ENCODE peak calls at places on chromosome 18, in ten cellular contexts. A is prostate gland, S is ovary, X is heart left ventricle, M is breast epithelium, W is gastrocnemius medialis, D is transverse colon, T is IMR-90, V is tibial nerve, U is esophagus squamous epithelium. N is an unnamed sample. For H3K27me3, the result is how much of the 10 kb centered on the place peaks cover.

GRCh38 chr18:50182516-50182915 is 12.4 kb downstream of the MYO5B start:
- DNase-seq in A (no peak), S (no peak), X (no peak), M (no peak), W (no peak), D (no peak), T (no peak), V (no peak), U (no peak), N (no peak)

GRCh38 chr18:21450503-21450902 is 150.0 kb downstream of the ESCO1 start:
- DNase-seq in A (no peak), S (no peak), X (no peak), M (no peak), W (peak), D (no peak), T (no peak), V (no peak), U (no peak), N (no peak)

GRCh38 chr18:3037423-3037915 is 24.5 kb upstream of the LPIN2 start:
- DNase-seq in A (peak), S (no peak), X (no peak), M (no peak), W (peak), D (peak), T (peak), V (no peak), U (no peak), N (no peak)

GRCh38 chr18:49447810-49448745 is 12.4 kb downstream of the DYM start:
- DNase-seq in A (peak), S (no peak), X (peak), M (no peak), W (peak), D (peak), T (peak), V (no peak), U (no peak), N (no peak)

GRCh38 chr18:36593641-36594040 is 235.2 kb downstream of the TPGS2 start:
- DNase-seq in A (no peak), S (no peak), X (no peak), M (no peak), W (no peak), D (no peak), T (no peak), V (no peak), U (no peak), N (no peak)

GRCh38 chr18:31329787-31330438 is 12.0 kb downstream of the DSG1 start:
- DNase-seq in A (no peak), S (no peak), X (no peak), M (no peak), W (no peak), D (no peak), T (no peak), V (no peak), U (no peak), N (no peak)

GRCh38 chr18:2236232-2236631 is 335.1 kb downstream of the METTL4 start:
- DNase-seq in A (no peak), S (no peak), X (no peak), M (no peak), W (no peak), D (no peak), T (no peak), V (no peak), U (no peak), N (no peak)

GRCh38 chr18:46623541-46623940 is 33.5 kb downstream of the LOXHD1 start:
- DNase-seq in A (no peak), S (peak), X (no peak), M (no peak), W (no peak), D (no peak), T (no peak), V (no peak), U (no peak), N (no peak)

GRCh38 chr18:55001625-55002024 is 42.4 kb upstream of the CCDC68 start:
- DNase-seq in A (peak), S (no peak), X (no peak), M (no peak), W (no peak), D (no peak), T (no peak), V (no peak), U (no peak), N (no peak)

GRCh38 chr18:42922363-42922762 is 193.1 kb downstream of the RIT2 start:
- DNase-seq in A (no peak), S (no peak), X (no peak), M (no peak), W (no peak), D (no peak), T (no peak), V (no peak), U (no peak), N (no peak)

GRCh38 chr18:70188113-70188512 is 17.4 kb downstream of the RTTN start:
- DNase-seq in A (no peak), S (no peak), X (no peak), M (no peak), W (no peak), D (no peak), T (peak), V (no peak), U (no peak), N (no peak)

GRCh38 chr18:26074256-26074655 is 16.2 kb downstream of the SS18 start:
- DNase-seq in A (no peak), S (no peak), X (no peak), M (no peak), W (no peak), D (no peak), T (no peak), V (no peak), U (no peak), N (no peak)

GRCh38 chr18:33820517-33821368 is 242.7 kb downstream of the ASXL3 start:
- DNase-seq in A (no peak), S (no peak), X (no peak), M (no peak), W (no peak), D (no peak), T (no peak), V (no peak), U (no peak), N (no peak)

GRCh38 chr18:44458777-44459176 is 221.9 kb upstream of the SETBP1 start:
- DNase-seq in A (no peak), S (no peak), X (no peak), M (no peak), W (no peak), D (no peak), T (peak), V (no peak), U (no peak), N (no peak)

GRCh38 chr18:50401888-50402287 is 27.0 kb downstream of the SKA1 start:
- DNase-seq in A (no peak), S (peak), X (peak), M (peak), W (no peak), D (peak), T (peak), V (no peak), U (no peak), N (no peak)

GRCh38 chr18:47881042-47881441 is 49.4 kb downstream of the SMAD2 start:
- DNase-seq in A (no peak), S (no peak), X (no peak), M (no peak), W (no peak), D (no peak), T (no peak), V (no peak), U (no peak), N (no peak)

GRCh38 chr18:47877892-47878291 is 52.6 kb downstream of the SMAD2 start:
- DNase-seq in A (no peak), S (no peak), X (no peak), M (no peak), W (no peak), D (no peak), T (peak), V (no peak), U (no peak), N (no peak)

GRCh38 chr18:47872426-47872825 is 58.0 kb downstream of the SMAD2 start:
- DNase-seq in A (no peak), S (no peak), X (no peak), M (no peak), W (no peak), D (no peak), T (no peak), V (no peak), U (no peak), N (no peak)

GRCh38 chr18:47873625-47874024 is 56.8 kb downstream of the SMAD2 start:
- DNase-seq in A (no peak), S (no peak), X (no peak), M (no peak), W (no peak), D (no peak), T (no peak), V (no peak), U (no peak), N (no peak)

GRCh38 chr18:47876813-47877212 is 53.6 kb downstream of the SMAD2 start:
- DNase-seq in A (no peak), S (no peak), X (no peak), M (no peak), W (no peak), D (no peak), T (no peak), V (no peak), U (no peak), N (no peak)
- TF ChIP-seq POLR2A in A (no peak), S (no peak), X (no peak), M (no peak), W (no peak), D (no peak), T (no peak), V (no peak), U (no peak), N (no peak)

GRCh38 chr18:7084080-7084765 is 33.4 kb downstream of the LAMA1 start:
- DNase-seq in A (no peak), S (no peak), X (no peak), M (no peak), W (no peak), D (no peak), T (peak), V (no peak), U (no peak), N (no peak)
- H3K27ac ChIP-seq in A (no peak), S (peak), X (no peak), M (peak), W (no peak), D (no peak), T (peak), V (peak), U (peak), N (peak)

GRCh38 chr18:11664286-11664685 is 24.8 kb upstream of the GNAL start:
- DNase-seq in A (no peak), S (no peak), X (no peak), M (no peak), W (no peak), D (no peak), T (no peak), V (no peak), U (no peak), N (no peak)

GRCh38 chr18:11665146-11665545 is 23.9 kb upstream of the GNAL start:
- DNase-seq in A (no peak), S (no peak), X (no peak), M (no peak), W (no peak), D (no peak), T (no peak), V (no peak), U (no peak), N (no peak)

GRCh38 chr18:11666831-11667230 is 22.2 kb upstream of the GNAL start:
- DNase-seq in A (no peak), S (no peak), X (no peak), M (no peak), W (no peak), D (no peak), T (no peak), V (no peak), U (no peak), N (no peak)

GRCh38 chr18:11666176-11666575 is 22.9 kb upstream of the GNAL start:
- DNase-seq in A (no peak), S (no peak), X (no peak), M (no peak), W (no peak), D (no peak), T (no peak), V (no peak), U (no peak), N (no peak)

DNA sequence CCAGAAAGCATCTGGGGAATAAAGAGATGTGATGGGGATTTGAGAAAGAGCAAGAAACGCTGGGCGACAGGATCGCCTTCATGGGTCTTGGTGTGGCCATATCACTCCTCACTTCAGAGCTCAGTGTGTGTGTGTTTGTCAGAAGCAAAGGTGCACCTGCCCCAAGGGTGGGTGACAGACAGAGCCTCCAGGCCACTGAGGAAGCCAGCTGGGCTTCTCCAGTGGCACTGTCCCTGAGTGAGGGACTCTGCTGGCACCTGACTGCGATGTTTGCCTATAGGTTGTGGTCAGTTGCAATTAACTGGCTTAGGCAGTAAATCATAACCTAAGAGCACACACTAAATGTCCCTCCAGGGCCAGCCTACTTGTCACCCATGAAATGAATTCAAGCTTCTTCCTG is 23.5 kb upstream of the GNAL start:
- DNase-seq in A (no peak), S (no peak), X (no peak), M (no peak), W (no peak), D (no peak), T (no peak), V (no peak), U (no peak), N (no peak)
- H3K27me3 ChIP-seq in A (under half), S (under half), X (under half), M (under half), W (under half), D (under half), T (under half), V (under half), U (under half), N (under half)

GRCh38 chr18:79503406-79503805 is 107.7 kb downstream of the NFATC1 start:
- DNase-seq in A (no peak), S (peak), X (no peak), M (peak), W (no peak), D (peak), T (no peak), V (no peak), U (no peak), N (peak)

GRCh38 chr18:79506191-79507075 is 110.7 kb downstream of the NFATC1 start:
- DNase-seq in A (no peak), S (peak), X (peak), M (peak), W (peak), D (peak), T (no peak), V (peak), U (no peak), N (peak)

GRCh38 chr18:79501006-79501405 is 105.3 kb downstream of the NFATC1 start:
- DNase-seq in A (no peak), S (no peak), X (no peak), M (no peak), W (no peak), D (no peak), T (no peak), V (no peak), U (no peak), N (no peak)

GRCh38 chr18:79502785-79503184 is 107.1 kb downstream of the NFATC1 start:
- DNase-seq in A (no peak), S (no peak), X (no peak), M (no peak), W (no peak), D (no peak), T (peak), V (no peak), U (no peak), N (no peak)

DNA sequence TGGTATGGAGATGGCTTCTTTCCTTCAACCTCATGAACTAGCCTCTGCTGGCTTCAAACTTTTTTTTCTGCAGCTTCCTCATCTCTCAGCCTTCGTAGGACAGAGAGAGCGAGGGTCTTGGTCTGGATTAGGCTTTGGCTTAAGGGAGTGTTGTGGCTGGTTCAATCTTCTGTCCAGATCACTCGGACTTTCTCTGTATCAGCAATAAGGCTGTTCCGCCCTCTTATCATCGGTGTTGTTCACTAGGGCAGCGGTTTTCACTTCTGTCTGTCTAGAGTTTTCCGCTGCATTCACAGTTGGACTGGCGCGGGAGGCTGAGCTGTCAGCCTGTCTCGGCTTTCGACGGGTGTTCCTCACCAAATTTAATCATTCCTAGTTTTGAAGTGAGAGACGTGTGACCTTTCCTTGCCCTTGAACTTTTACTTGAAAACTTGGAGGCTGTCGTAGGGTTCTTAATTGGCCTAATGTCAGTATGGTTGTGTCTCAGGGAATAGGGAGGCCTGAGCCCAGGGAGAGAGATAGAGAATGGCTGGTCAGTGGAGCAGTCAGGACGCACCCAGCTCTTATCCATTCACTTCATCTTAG is 108.3 kb downstream of the NFATC1 start:
- DNase-seq in A (no peak), S (peak), X (no peak), M (no peak), W (no peak), D (peak), T (no peak), V (no peak), U (no peak), N (peak)
- TF ChIP-seq POLR2A in A (no peak), S (no peak), X (no peak), M (no peak), W (no peak), D (no peak), T (no peak), V (no peak), U (no peak), N (no peak)

GRCh38 chr18:5895886-5896740 is 791 bp upstream of the TMEM200C start:
- DNase-seq in A (no peak), S (peak), X (peak), M (peak), W (no peak), D (no peak), T (peak), V (no peak), U (no peak), N (peak)
- H3K27ac ChIP-seq in A (peak), S (peak), X (no peak), M (peak), W (no peak), D (peak), T (peak), V (peak), U (peak), N (peak)

GRCh38 chr18:76522551-76522950 is 27.5 kb upstream of the ZNF516 start:
- DNase-seq in A (no peak), S (no peak), X (no peak), M (no peak), W (no peak), D (no peak), T (no peak), V (no peak), U (no peak), N (no peak)

GRCh38 chr18:76524477-76524876 is 29.4 kb upstream of the ZNF516 start:
- DNase-seq in A (no peak), S (no peak), X (no peak), M (no peak), W (no peak), D (no peak), T (no peak), V (no peak), U (no peak), N (no peak)

GRCh38 chr18:76528477-76529432 is 33.7 kb upstream of the ZNF516 start:
- DNase-seq in A (peak), S (peak), X (peak), M (no peak), W (peak), D (peak), T (peak), V (peak), U (no peak), N (no peak)

GRCh38 chr18:76522104-76522503 is 27.1 kb upstream of the ZNF516 start:
- DNase-seq in A (no peak), S (peak), X (no peak), M (no peak), W (no peak), D (no peak), T (no peak), V (no peak), U (no peak), N (no peak)

GRCh38 chr18:76524900-76525698 is 30.1 kb upstream of the ZNF516 start:
- DNase-seq in A (no peak), S (peak), X (no peak), M (no peak), W (no peak), D (peak), T (peak), V (no peak), U (no peak), N (peak)
- H3K27me3 ChIP-seq in A (under half), S (under half), X (under half), M (under half), W (under half), D (under half), T (under half), V (under half), U (under half), N (under half)

GRCh38 chr18:61658431-61658830 is 234.4 kb downstream of the RNF152 start:
- DNase-seq in A (no peak), S (no peak), X (no peak), M (no peak), W (no peak), D (no peak), T (no peak), V (no peak), U (no peak), N (no peak)

GRCh38 chr18:61657066-61657732 is 235.6 kb downstream of the RNF152 start:
- DNase-seq in A (no peak), S (no peak), X (no peak), M (no peak), W (no peak), D (no peak), T (no peak), V (no peak), U (no peak), N (no peak)

GRCh38 chr18:61653823-61654551 is 238.8 kb downstream of the RNF152 start:
- DNase-seq in A (no peak), S (no peak), X (no peak), M (no peak), W (no peak), D (no peak), T (no peak), V (no peak), U (no peak), N (no peak)

GRCh38 chr18:61651880-61652268 is 240.9 kb downstream of the RNF152 start:
- DNase-seq in A (peak), S (no peak), X (no peak), M (no peak), W (no peak), D (peak), T (no peak), V (no peak), U (no peak), N (no peak)

DNA sequence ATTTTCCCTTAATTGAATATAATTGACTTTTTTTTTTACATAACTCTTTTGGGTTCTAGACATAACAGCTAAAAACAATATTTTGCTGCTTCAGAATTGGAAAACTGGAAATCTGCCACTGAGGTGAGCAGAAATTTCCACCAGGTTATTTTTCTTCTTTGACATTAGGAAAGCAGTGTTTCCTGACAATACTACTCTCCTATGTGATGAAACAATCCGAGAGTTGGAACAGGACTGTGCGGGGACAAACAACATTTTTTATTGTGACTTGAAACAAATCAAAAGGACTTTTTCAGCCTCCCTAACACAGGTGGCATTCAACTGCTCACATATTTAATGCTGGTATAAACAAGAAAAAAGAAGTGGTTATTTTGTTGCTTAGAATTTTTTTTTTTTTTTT is 237.2 kb downstream of the RNF152 start:
- DNase-seq in A (no peak), S (no peak), X (no peak), M (no peak), W (no peak), D (no peak), T (no peak), V (no peak), U (no peak), N (no peak)
- TF ChIP-seq POLR2A in A (no peak), S (no peak), X (no peak), M (no peak), W (no peak), D (no peak), T (no peak), V (no peak), U (no peak), N (no peak)

GRCh38 chr18:6565336-6566081 is 150.8 kb upstream of the L3MBTL4 start:
- DNase-seq in A (no peak), S (no peak), X (no peak), M (no peak), W (no peak), D (no peak), T (no peak), V (no peak), U (no peak), N (no peak)
- H3K27ac ChIP-seq in A (no peak), S (no peak), X (no peak), M (no peak), W (no peak), D (no peak), T (no peak), V (no peak), U (no peak), N (no peak)

N was measured in suprapubic skin.